ENCODE peak calls at places on chromosomes 3 and 15, in eight cellular contexts. T is left ventricle myocardium inferior, J is PC-3, I is sigmoid colon, C is keratinocyte, Y is testis, F is HepG2, D is tibial nerve. O is an unnamed sample.

GRCh38 chr3:23620044-23620443 is 185.7 kb upstream of the UBE2E1 start:
- DNase-seq in Y (no peak), I (no peak), F (no peak), J (no peak), C (no peak), T (no peak), D (no peak), O (no peak)

GRCh38 chr3:196712514-196713413 is 587 bp downstream of the PIGX start:
- DNase-seq in F (peak), D (peak), C (no peak), Y (peak), J (no peak), I (peak), T (peak), O (peak)

GRCh38 chr3:128392812-128393544 is 73.7 kb downstream of the DNAJB8 start:
- DNase-seq in T (no peak), D (no peak), J (no peak), F (no peak), Y (no peak), I (no peak), C (no peak), O (no peak)

GRCh38 chr3:162236949-162237348 is 740.3 kb downstream of the OTOL1 start:
- DNase-seq in T (no peak), I (no peak), D (no peak), Y (no peak), J (no peak), C (no peak), F (no peak), O (no peak)

GRCh38 chr3:56754753-56755365 is 46.9 kb downstream of the ARHGEF3 start:
- DNase-seq in T (no peak), J (no peak), F (no peak), Y (peak), D (no peak), C (no peak), I (no peak), O (no peak)

GRCh38 chr3:129824926-129825541 is 68.5 kb downstream of the TMCC1 start:
- DNase-seq in C (peak), D (no peak), J (peak), Y (no peak), I (no peak), T (no peak), F (peak), O (no peak)

GRCh38 chr3:106341090-106341489 is 472.3 kb upstream of the CBLB start:
- DNase-seq in F (no peak), J (no peak), I (peak), C (no peak), D (no peak), T (no peak), Y (no peak), O (no peak)

GRCh38 chr15:95409924-95410323 is 920.6 kb upstream of the NR2F2 start:
- DNase-seq in C (no peak), T (no peak), J (no peak), D (no peak), F (no peak), I (no peak), Y (no peak), O (no peak)

GRCh38 chr3:24270204-24270671 is 224.4 kb downstream of the THRB start:
- DNase-seq in J (no peak), Y (no peak), C (no peak), I (no peak), T (no peak), D (no peak), F (no peak), O (no peak)

GRCh38 chr15:57708047-57708446 is 1.5 kb downstream of the POLR2M start:
- DNase-seq in F (no peak), I (no peak), C (no peak), Y (no peak), T (no peak), J (no peak), D (no peak), O (no peak)

GRCh38 chr3:37852097-37852496 is 9.6 kb upstream of the CTDSPL start:
- DNase-seq in I (no peak), Y (no peak), D (no peak), C (no peak), F (no peak), T (no peak), J (peak), O (no peak)

GRCh38 chr15:95416576-95416975 is 913.9 kb upstream of the NR2F2 start:
- DNase-seq in F (no peak), D (no peak), C (no peak), T (no peak), J (no peak), I (no peak), Y (no peak), O (no peak)

GRCh38 chr15:95032181-95032580 is 800.8 kb downstream of the MCTP2 start:
- DNase-seq in I (no peak), C (no peak), T (no peak), Y (no peak), D (no peak), F (no peak), J (no peak), O (no peak)

GRCh38 chr3:13013151-13013561 is 60.1 kb downstream of the IQSEC1 start:
- DNase-seq in D (no peak), I (peak), F (no peak), C (no peak), Y (no peak), J (no peak), T (no peak), O (no peak)

GRCh38 chr3:148746053-148746452 is 48.4 kb downstream of the AGTR1 start:
- DNase-seq in C (no peak), J (no peak), I (no peak), Y (no peak), T (no peak), D (no peak), F (no peak), O (no peak)

GRCh38 chr15:48395532-48396011 is 64.3 kb downstream of the DUT start:
- DNase-seq in Y (peak), D (peak), T (peak), C (peak), I (peak), F (no peak), J (peak), O (no peak)

DNA sequence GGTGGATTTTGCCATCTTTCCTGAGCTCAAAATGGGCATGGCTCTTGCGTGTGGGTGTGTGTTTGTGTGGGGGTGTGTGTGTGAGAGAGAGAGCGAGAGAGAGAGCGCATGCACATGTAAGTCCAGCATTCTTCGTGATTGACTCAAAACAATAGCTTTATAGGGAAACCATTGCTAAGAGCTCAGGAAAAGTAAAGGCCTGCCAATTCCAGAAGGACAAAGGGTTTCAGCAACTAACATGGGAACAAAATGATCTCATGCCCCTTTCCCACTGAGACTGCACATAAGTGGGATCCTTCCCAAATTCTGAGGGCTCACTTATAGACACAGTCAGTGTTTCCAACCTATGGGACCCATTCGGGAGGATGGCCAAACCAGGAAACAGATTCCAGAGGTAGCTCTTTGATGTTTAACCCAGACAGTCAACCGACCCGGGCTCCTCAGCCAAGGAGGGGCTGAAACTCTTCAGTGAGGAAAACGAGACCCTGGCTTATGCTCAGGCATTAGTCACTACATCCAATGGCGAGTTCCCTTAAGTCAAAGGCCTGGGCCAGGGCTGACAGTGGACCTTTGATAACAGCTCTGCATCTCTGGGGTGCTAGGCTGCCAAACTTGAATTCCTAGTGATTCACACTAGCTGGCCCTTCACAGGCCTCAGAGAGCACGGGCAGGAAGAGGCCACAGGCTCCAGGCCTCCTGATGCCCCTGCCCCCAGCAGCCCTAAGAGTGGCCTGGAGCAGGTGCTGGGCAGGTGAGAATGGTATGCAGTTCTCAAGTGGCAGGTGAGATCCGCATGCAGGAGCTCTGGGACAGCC is 305.0 kb upstream of the C2CD4B start:
- DNase-seq in T (peak), J (peak), D (peak), I (peak), Y (no peak), C (no peak), F (peak), O (no peak)
- H3K27ac ChIP-seq in T (peak), J (no peak), D (peak), I (peak), Y (peak), C (no peak), F (no peak), O (peak)

DNA sequence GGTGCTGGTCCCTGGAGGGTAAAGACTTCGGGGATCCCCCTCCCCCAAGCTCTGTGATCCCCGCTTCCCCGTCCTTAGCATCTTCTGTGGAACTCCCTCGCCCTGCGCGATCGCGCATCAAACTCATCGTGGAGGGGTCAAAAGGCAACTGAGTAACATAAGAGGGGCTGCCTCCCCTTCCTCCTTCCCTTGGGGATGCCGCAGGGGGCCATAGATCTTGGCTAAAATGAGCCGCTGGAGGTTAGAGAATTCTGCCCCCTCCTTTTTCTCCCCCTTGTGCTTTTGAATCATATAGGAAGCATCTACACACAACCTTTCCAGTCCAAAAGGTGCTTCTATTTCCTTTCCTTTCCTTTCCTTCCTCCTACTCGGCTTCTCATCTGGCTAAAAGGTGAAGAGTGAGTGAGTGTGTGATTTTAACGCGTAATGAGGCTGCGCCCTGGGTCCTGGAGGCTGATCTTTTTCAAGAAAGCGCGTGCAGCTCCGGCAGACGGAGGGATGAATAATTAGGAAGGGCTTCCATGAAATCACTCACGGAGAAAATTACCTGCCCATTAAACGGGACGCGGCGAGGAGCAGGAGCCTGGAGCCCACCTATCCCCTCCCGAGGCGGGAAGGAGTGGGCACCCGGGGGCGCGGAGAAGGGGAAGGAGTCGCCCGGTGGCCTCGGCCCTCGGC is 832 bp upstream of the ROBO2 start:
- DNase-seq in T (no peak), I (no peak), D (no peak), Y (peak), J (no peak), C (no peak), F (no peak), O (no peak)
- TF ChIP-seq CTCF in T (no peak), I (no peak), D (no peak), Y (no peak), J (no peak), C (no peak), F (no peak), O (no peak)

GRCh38 chr3:122389197-122389596 is 5.2 kb downstream of the FAM162A start:
- DNase-seq in J (no peak), I (no peak), D (no peak), C (no peak), Y (no peak), F (no peak), T (no peak), O (no peak)

GRCh38 chr3:122383915-122384697 is at the start of gene FAM162A:
- DNase-seq in I (peak), J (peak), T (peak), C (peak), D (peak), F (peak), Y (peak), O (peak)

GRCh38 chr3:122390665-122391064 is 6.7 kb downstream of the FAM162A start:
- DNase-seq in D (no peak), T (no peak), I (no peak), Y (no peak), J (no peak), F (no peak), C (no peak), O (no peak)

GRCh38 chr3:122389892-122390291 is 5.9 kb downstream of the FAM162A start:
- DNase-seq in T (no peak), D (no peak), J (no peak), C (no peak), F (no peak), Y (no peak), I (no peak), O (no peak)

GRCh38 chr3:122387709-122388108 is 3.7 kb downstream of the FAM162A start:
- DNase-seq in I (no peak), D (no peak), T (no peak), Y (no peak), J (no peak), C (no peak), F (no peak), O (no peak)
- H3K4me3 ChIP-seq in I (no peak), D (no peak), T (no peak), Y (no peak), J (no peak), C (no peak), F (no peak), O (no peak)

GRCh38 chr3:191198886-191199285 is at the start of gene OSTN:
- DNase-seq in D (no peak), Y (no peak), T (no peak), F (no peak), I (no peak), J (no peak), C (no peak), O (no peak)

GRCh38 chr3:191192941-191193340 is 6.1 kb upstream of the OSTN start:
- DNase-seq in Y (no peak), D (no peak), I (no peak), J (no peak), T (no peak), C (no peak), F (no peak), O (no peak)

GRCh38 chr3:191198480-191198879 is 561 bp upstream of the OSTN start:
- DNase-seq in Y (no peak), C (no peak), T (no peak), I (no peak), D (no peak), F (no peak), J (no peak), O (no peak)

DNA sequence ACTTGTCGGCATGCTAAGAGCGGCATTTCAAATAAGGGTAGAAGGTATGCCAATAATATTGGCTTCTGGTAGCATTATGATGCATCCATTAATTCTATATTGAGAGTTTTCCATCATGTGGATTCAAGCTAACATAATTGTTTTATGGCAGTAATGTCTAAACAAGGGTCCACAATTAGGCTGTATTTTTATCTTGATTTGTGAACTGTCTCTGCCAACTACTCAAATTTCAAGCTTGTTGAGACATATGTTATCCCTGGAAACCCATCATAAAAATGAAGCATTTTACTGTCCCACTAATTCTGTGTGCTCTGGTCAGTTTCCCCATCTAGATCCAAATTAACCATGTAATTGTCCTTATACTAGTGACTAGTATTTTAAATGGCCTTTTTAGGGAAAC is 1.3 kb upstream of the OSTN start:
- DNase-seq in F (no peak), D (no peak), Y (no peak), T (no peak), C (no peak), I (no peak), J (no peak), O (no peak)
- H3K27ac ChIP-seq in F (no peak), D (no peak), Y (no peak), T (no peak), C (no peak), I (no peak), J (no peak), O (no peak)

GRCh38 chr15:38859574-38859973 is 295.0 kb upstream of the RASGRP1 start:
- DNase-seq in I (no peak), C (no peak), T (no peak), D (no peak), Y (no peak), J (no peak), F (no peak), O (no peak)

GRCh38 chr15:38857814-38858213 is 293.2 kb upstream of the RASGRP1 start:
- DNase-seq in F (no peak), D (no peak), C (no peak), T (no peak), J (no peak), I (no peak), Y (no peak), O (no peak)

GRCh38 chr15:38854506-38854905 is 289.9 kb upstream of the RASGRP1 start:
- DNase-seq in D (no peak), F (no peak), C (no peak), I (no peak), J (no peak), Y (no peak), T (no peak), O (no peak)

DNA sequence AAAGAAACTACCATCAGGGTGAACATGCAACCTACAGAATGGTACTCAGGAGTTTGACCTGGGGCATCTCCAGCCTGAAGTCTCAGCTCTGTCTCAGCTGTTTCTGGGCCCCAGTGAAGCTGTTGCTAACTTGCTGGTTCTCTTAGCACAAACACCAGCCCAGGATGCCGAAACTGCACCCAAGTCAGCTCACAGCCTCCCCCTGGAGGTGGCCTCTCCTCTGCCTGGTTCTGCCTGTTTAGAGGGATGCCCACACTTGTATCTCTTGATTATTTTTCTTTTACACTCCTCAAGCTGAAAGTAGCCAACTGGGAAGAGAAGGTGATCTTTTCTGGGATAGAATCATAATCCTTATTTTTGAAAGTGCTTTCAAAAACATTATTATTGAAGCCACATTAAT is 289.0 kb upstream of the RASGRP1 start:
- DNase-seq in T (no peak), Y (no peak), C (no peak), D (no peak), J (peak), F (no peak), I (no peak), O (no peak)
- TF ChIP-seq CTCF in T (peak), Y (no peak), C (peak), D (no peak), J (peak), F (peak), I (no peak), O (no peak)

DNA sequence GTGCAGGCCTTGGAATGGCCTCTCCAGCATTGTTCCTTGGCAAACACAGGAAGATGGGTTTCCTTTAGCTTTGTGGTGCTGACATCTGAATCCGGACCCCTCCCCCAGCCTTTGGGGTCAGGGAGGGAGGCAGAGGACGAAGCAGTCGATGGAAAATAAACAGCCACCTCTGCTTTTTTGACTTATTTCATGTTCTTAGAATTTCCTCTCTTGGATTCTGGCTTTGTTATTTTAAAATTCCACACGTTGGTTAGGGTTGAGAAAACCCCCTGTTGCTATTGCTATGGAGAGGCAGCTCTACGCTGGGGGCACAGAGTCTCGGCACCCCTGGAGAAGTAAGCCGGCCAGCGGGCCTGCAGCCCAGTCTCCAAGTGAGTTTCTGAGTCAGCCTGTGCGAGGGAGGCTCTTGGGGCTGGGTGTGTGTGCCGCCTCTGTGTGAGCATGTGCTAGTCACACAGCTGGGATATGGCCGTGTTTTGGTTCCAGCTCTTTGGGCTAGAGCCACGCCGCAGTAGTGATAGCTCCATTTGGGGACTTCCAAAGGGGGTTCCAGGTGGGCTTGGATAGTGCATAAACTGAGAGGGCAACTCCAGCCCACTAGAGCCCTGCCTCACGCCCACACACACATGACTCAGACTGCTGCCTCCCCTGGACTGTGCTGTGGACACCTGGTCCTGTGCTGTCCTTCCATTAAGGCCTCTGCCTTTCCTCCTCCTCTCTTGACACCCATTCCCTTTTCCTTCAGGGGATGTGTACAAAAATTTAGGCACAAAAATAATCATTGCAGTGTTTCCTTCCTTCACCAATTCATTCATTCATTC is 58.8 kb downstream of the AMOTL2 start:
- DNase-seq in J (peak), I (peak), D (peak), Y (peak), C (no peak), F (no peak), T (peak), O (peak)
- H3K4me3 ChIP-seq in J (no peak), I (no peak), D (no peak), Y (no peak), C (no peak), F (no peak), T (peak), O (no peak)

DNA sequence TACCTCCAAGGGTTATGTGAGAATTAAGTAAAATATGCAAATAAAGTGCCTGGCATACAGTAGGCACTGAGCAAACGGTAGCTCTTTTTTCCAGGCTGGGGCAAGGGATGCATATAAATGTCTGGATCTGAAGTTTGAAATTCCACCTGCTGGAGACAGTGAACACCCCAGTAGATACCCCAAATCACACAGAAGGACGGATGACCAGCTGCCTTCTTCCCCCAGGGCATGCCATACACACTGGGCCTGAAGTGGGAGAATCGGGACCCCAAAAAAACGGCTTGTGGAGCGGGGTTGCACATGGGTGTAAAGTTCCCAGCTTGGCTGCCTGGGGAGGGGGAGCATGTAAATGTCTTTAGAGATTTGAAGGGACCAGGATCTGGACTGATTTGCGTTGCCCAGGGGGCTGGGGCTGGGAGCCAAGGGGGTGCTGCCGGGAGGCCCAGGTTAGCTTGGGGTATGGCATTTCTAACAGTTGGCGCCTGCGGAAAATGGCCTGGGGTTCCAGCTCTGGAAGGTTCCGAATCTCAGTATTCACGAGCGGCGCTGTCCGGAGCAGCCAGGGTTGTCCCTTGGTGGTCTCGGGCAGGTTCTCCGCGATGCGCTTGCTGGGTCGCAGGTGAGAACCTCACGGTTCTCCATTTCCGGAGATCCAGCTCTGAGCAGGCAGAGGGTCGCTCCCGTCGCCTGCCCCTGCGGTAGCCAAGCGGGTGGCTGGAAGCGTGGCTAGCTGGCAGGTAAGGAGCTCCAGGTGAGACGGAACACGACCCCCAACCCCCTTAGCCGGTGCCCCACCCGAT is 42.6 kb upstream of the POLG start:
- DNase-seq in F (no peak), Y (no peak), J (no peak), T (no peak), I (no peak), D (no peak), C (no peak), O (no peak)
- H3K27ac ChIP-seq in F (no peak), Y (no peak), J (no peak), T (no peak), I (no peak), D (no peak), C (no peak), O (no peak)

O was measured in coronary artery.